ENCODE peak calls at places on chromosomes 1 and 21, in ten cellular contexts. W, P, U, A, V, Y, G, D, M and J are unnamed samples.

GRCh38 chr1:116164890-116165176 is 53.6 kb downstream of the MAB21L3 start:
- DNase-seq in W (no peak), P (no peak), U (no peak), A (no peak), V (no peak), Y (no peak), G (no peak), D (no peak), M (no peak), J (no peak)

GRCh38 chr1:59241909-59242308 is 55.0 kb upstream of the FGGY start:
- DNase-seq in W (no peak), P (no peak), U (no peak), A (no peak), V (no peak), Y (no peak), G (no peak), D (no peak), M (no peak), J (no peak)

GRCh38 chr1:196181594-196181878 is 426.7 kb downstream of the KCNT2 start:
- DNase-seq in W (no peak), P (no peak), U (no peak), A (no peak), V (no peak), Y (no peak), G (no peak), D (no peak), M (no peak), J (no peak)

GRCh38 chr1:45010855-45011811 is at the start of gene HECTD3:
- DNase-seq in W (peak), P (peak), U (peak), A (peak), V (peak), Y (peak), G (peak), D (peak), M (peak), J (peak)

GRCh38 chr1:43799656-43800629 is 92.6 kb downstream of the ST3GAL3 start:
- DNase-seq in W (peak), P (no peak), U (peak), A (no peak), V (no peak), Y (no peak), G (peak), D (peak), M (no peak), J (peak)

GRCh38 chr1:36411674-36412648 is 14.3 kb upstream of the LSM10 start:
- DNase-seq in W (peak), P (no peak), U (peak), A (no peak), V (no peak), Y (no peak), G (no peak), D (peak), M (no peak), J (peak)

GRCh38 chr21:28337319-28337718 is 655.4 kb downstream of the LTN1 start:
- DNase-seq in W (peak), P (no peak), U (peak), A (no peak), V (peak), Y (no peak), G (no peak), D (peak), M (no peak), J (peak)

GRCh38 chr1:36142121-36142520 is 7.2 kb downstream of the TRAPPC3 start:
- DNase-seq in W (no peak), P (no peak), U (no peak), A (no peak), V (no peak), Y (no peak), G (no peak), D (no peak), M (no peak), J (no peak)

GRCh38 chr1:223844521-223844961 is 1.2 kb downstream of the TP53BP2 start:
- DNase-seq in W (no peak), P (no peak), U (no peak), A (no peak), V (no peak), Y (peak), G (no peak), D (no peak), M (no peak), J (no peak)

GRCh38 chr1:111739222-111739983 is at the start of gene INKA2:
- DNase-seq in W (peak), P (peak), U (peak), A (no peak), V (peak), Y (peak), G (peak), D (peak), M (peak), J (peak)

GRCh38 chr1:155598842-155599331 is 11.1 kb upstream of the MSTO1 start:
- DNase-seq in W (peak), P (no peak), U (peak), A (no peak), V (peak), Y (peak), G (peak), D (no peak), M (no peak), J (peak)

GRCh38 chr1:150185481-150185880 is 35.8 kb downstream of the PLEKHO1 start:
- DNase-seq in W (no peak), P (no peak), U (no peak), A (no peak), V (no peak), Y (no peak), G (no peak), D (no peak), M (no peak), J (no peak)

GRCh38 chr1:201648066-201648910 is 109.4 kb downstream of the NAV1 start:
- DNase-seq in W (peak), P (no peak), U (peak), A (no peak), V (no peak), Y (no peak), G (peak), D (peak), M (no peak), J (peak)

GRCh38 chr1:36324322-36324802 is 917 bp upstream of the EVA1B start:
- DNase-seq in W (no peak), P (no peak), U (no peak), A (no peak), V (no peak), Y (no peak), G (no peak), D (no peak), M (no peak), J (no peak)

GRCh38 chr1:201903135-201903534 is 14.4 kb downstream of the SHISA4 start:
- DNase-seq in W (no peak), P (peak), U (peak), A (no peak), V (no peak), Y (no peak), G (no peak), D (no peak), M (peak), J (peak)

GRCh38 chr1:32241011-32241763 is 5.8 kb upstream of the FAM167B start:
- DNase-seq in W (peak), P (no peak), U (peak), A (no peak), V (no peak), Y (peak), G (peak), D (peak), M (peak), J (peak)

GRCh38 chr1:15974855-15975254 is 1.0 kb downstream of the ZBTB17 start:
- DNase-seq in W (no peak), P (no peak), U (no peak), A (no peak), V (peak), Y (no peak), G (no peak), D (no peak), M (no peak), J (no peak)

GRCh38 chr1:157105988-157106812 is 6.6 kb upstream of the ETV3L start:
- DNase-seq in W (peak), P (no peak), U (peak), A (peak), V (no peak), Y (no peak), G (peak), D (no peak), M (no peak), J (peak)

GRCh38 chr1:117661027-117661426 is 55.2 kb downstream of the TENT5C start:
- DNase-seq in W (no peak), P (no peak), U (no peak), A (no peak), V (no peak), Y (no peak), G (no peak), D (no peak), M (no peak), J (no peak)

GRCh38 chr1:966135-966602 is at the start of gene PLEKHN1:
- DNase-seq in W (peak), P (no peak), U (peak), A (no peak), V (no peak), Y (no peak), G (no peak), D (no peak), M (peak), J (peak)

GRCh38 chr1:1040004-1040991 is 20.4 kb downstream of the AGRN start:
- DNase-seq in W (peak), P (peak), U (peak), A (no peak), V (peak), Y (peak), G (no peak), D (peak), M (peak), J (peak)

GRCh38 chr1:35364732-35365131 is 96.2 kb downstream of the ZMYM4 start:
- DNase-seq in W (no peak), P (no peak), U (no peak), A (no peak), V (peak), Y (no peak), G (no peak), D (no peak), M (no peak), J (no peak)

GRCh38 chr1:230173176-230173575 is 106.1 kb downstream of the GALNT2 start:
- DNase-seq in W (no peak), P (no peak), U (peak), A (no peak), V (no peak), Y (peak), G (no peak), D (no peak), M (no peak), J (no peak)

GRCh38 chr1:87279966-87280535 is 48.6 kb upstream of the LMO4 start:
- DNase-seq in W (no peak), P (no peak), U (no peak), A (no peak), V (peak), Y (no peak), G (no peak), D (peak), M (no peak), J (no peak)

GRCh38 chr21:39850333-39850732 is 16.9 kb upstream of the PCP4 start:
- DNase-seq in W (no peak), P (no peak), U (no peak), A (no peak), V (no peak), Y (no peak), G (no peak), D (no peak), M (no peak), J (no peak)

GRCh38 chr21:39852726-39853510 is 14.3 kb upstream of the PCP4 start:
- DNase-seq in W (no peak), P (no peak), U (no peak), A (no peak), V (no peak), Y (no peak), G (no peak), D (no peak), M (no peak), J (no peak)

GRCh38 chr21:39851219-39851618 is 16.0 kb upstream of the PCP4 start:
- DNase-seq in W (no peak), P (no peak), U (no peak), A (no peak), V (no peak), Y (no peak), G (no peak), D (no peak), M (no peak), J (no peak)

GRCh38 chr21:39852021-39852721 is 15.1 kb upstream of the PCP4 start:
- DNase-seq in W (no peak), P (no peak), U (no peak), A (no peak), V (no peak), Y (no peak), G (no peak), D (no peak), M (no peak), J (no peak)

DNA sequence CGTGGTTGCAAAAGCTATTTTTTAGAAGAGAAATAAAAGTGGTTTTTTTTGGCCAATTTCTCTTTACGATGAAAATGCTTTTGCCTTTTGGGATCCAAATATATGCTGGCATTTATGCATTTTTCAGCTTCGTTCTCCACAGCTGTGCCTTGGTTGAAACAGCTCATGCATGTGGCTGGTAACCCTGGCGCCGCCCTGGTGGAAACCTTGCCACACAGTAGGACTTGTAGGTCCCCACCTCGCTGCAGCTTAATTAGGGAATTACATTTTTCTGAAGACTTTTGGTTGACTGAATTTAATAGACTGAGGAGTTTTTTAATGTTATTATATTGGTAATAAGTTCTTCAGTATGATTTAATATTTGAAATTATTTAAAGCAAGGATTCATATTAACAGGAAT is 12.7 kb upstream of the PCP4 start:
- DNase-seq in W (no peak), P (no peak), U (no peak), A (no peak), V (no peak), Y (no peak), G (no peak), D (no peak), M (no peak), J (no peak)
- TF ChIP-seq CTCF in W (no peak), P (no peak), U (no peak), A (no peak), V (peak), Y (no peak), G (no peak), D (no peak), M (no peak), J (no peak)

GRCh38 chr1:6701437-6702153 is at the start of gene DNAJC11:
- DNase-seq in W (peak), P (peak), U (peak), A (peak), V (peak), Y (peak), G (peak), D (peak), M (peak), J (peak)
- TF ChIP-seq CTCF in W (peak), P (peak), U (peak), A (peak), V (peak), Y (peak), G (peak), D (peak), M (peak), J (peak)

DNA sequence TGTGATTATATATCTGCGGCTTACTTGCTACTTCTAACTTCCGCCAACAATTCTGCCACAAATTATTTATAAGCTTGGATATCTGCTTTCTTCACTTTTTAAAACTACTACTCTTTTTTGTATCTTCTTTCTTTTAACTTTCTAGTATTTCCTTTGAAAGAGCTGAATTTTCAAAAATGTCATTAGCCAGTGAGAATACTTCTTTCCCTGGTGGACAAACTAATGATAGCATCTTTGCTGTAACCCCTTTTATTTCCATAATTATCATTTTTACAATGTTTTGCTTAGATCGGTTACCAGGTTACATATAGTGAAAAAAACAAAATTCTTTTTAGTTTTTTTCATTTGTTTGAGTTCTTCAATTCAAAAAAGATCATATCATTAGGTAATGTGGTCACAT is 355.9 kb upstream of the ADGRL4 start:
- DNase-seq in W (no peak), P (no peak), U (no peak), A (no peak), V (no peak), Y (no peak), G (no peak), D (no peak), M (no peak), J (no peak)
- TF ChIP-seq CTCF in W (no peak), P (no peak), U (peak), A (peak), V (no peak), Y (no peak), G (no peak), D (no peak), M (no peak), J (no peak)

DNA sequence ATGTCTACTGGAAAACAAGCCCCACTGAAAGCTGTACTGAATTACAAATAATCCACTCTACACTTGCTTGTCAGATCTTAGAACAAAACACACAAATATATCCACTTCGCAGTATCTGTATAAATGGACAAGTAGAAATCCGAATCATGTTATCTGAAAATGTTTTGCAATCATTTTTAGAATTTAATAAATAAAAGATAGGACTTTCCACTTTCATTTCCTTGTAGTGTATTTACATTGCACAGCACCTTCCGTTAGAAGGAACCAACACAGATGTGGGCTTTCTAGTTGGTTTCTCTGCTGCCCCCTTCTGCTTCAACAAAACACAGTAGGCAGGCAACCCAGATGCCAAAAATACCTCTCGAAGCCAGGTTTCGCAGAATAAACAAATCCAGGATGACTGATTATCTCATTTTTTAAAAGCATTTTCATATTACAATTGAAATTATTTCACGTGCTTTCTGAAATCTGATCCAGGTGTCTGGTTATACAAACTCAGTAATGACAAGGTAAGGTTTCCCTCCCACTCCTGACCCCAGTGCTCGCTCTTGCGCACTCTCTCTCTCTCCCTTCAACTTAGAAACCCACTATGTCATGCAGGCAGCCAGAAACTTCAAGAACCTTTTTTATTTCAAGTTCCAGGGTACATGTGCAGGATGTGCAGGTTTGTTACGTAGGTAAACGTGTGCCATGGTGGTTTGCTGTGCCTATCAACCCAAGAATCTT is 389.9 kb downstream of the SMYD3 start:
- DNase-seq in W (peak), P (no peak), U (peak), A (no peak), V (peak), Y (peak), G (peak), D (peak), M (no peak), J (peak)
- TF ChIP-seq CTCF in W (peak), P (no peak), U (peak), A (peak), V (no peak), Y (peak), G (peak), D (peak), M (no peak), J (peak)